ENCODE peak calls at places on chromosomes 16 and 17, in seven cellular contexts. One of them, this sample, is unnamed.

GRCh38 chr17:17736205-17737183 is 55.2 kb downstream of the RAI1 start:
- DNase-seq in astrocyte of the spinal cord: no peak
- DNase-seq in germinal center: no peak
- DNase-seq in NCI-H345: no peak
- DNase-seq in DMS153: no peak
- DNase-seq in right cardiac atrium: no peak
- DNase-seq in HT1080: no peak
- DNase-seq in this sample: no peak

GRCh38 chr16:48949636-48950035 is 332.0 kb downstream of the CBLN1 start:
- DNase-seq in DMS153: no peak
- DNase-seq in HT1080: peak; percentile 68
- DNase-seq in germinal center: no peak
- DNase-seq in NCI-H345: no peak
- DNase-seq in right cardiac atrium: no peak
- DNase-seq in astrocyte of the spinal cord: no peak
- DNase-seq in this sample: no peak

GRCh38 chr16:4970010-4970409 is 11.9 kb downstream of the SEC14L5 start:
- DNase-seq in HT1080: no peak
- DNase-seq in germinal center: no peak
- DNase-seq in DMS153: no peak
- DNase-seq in NCI-H345: no peak
- DNase-seq in right cardiac atrium: no peak
- DNase-seq in astrocyte of the spinal cord: no peak
- DNase-seq in this sample: no peak

GRCh38 chr17:39002991-39003715 is 36.0 kb upstream of the FBXO47 start:
- DNase-seq in DMS153: no peak
- DNase-seq in germinal center: no peak
- DNase-seq in astrocyte of the spinal cord: peak; percentile 9
- DNase-seq in NCI-H345: no peak
- DNase-seq in right cardiac atrium: peak; percentile 85
- DNase-seq in HT1080: no peak
- DNase-seq in this sample: no peak

GRCh38 chr17:47240375-47240764 is 13.3 kb upstream of the ITGB3 start:
- DNase-seq in HT1080: no peak
- DNase-seq in astrocyte of the spinal cord: no peak
- DNase-seq in NCI-H345: no peak
- DNase-seq in right cardiac atrium: no peak
- DNase-seq in germinal center: no peak
- DNase-seq in DMS153: no peak
- DNase-seq in this sample: no peak

GRCh38 chr16:57531635-57532220 is 4.6 kb downstream of the CCDC102A start:
- DNase-seq in NCI-H345: no peak
- DNase-seq in DMS153: no peak
- DNase-seq in HT1080: no peak
- DNase-seq in right cardiac atrium: no peak
- DNase-seq in germinal center: no peak
- DNase-seq in astrocyte of the spinal cord: no peak
- DNase-seq in this sample: no peak

GRCh38 chr17:66126231-66126630 is 65.7 kb downstream of the CEP112 start:
- DNase-seq in germinal center: no peak
- DNase-seq in DMS153: no peak
- DNase-seq in NCI-H345: no peak
- DNase-seq in right cardiac atrium: no peak
- DNase-seq in HT1080: no peak
- DNase-seq in astrocyte of the spinal cord: no peak
- DNase-seq in this sample: no peak

GRCh38 chr16:67775273-67775672 is 31.1 kb downstream of the RANBP10 start:
- DNase-seq in astrocyte of the spinal cord: no peak
- DNase-seq in germinal center: no peak
- DNase-seq in HT1080: no peak
- DNase-seq in right cardiac atrium: no peak
- DNase-seq in NCI-H345: no peak
- DNase-seq in DMS153: no peak
- DNase-seq in this sample: no peak

GRCh38 chr17:19654901-19655300 is 6.3 kb downstream of the ALDH3A2 start:
- DNase-seq in astrocyte of the spinal cord: no peak
- DNase-seq in DMS153: no peak
- DNase-seq in HT1080: no peak
- DNase-seq in right cardiac atrium: no peak
- DNase-seq in germinal center: no peak
- DNase-seq in NCI-H345: no peak
- DNase-seq in this sample: no peak

GRCh38 chr17:72998343-72998742 is 94.1 kb downstream of the SLC39A11 start:
- DNase-seq in germinal center: no peak
- DNase-seq in right cardiac atrium: no peak
- DNase-seq in astrocyte of the spinal cord: no peak
- DNase-seq in NCI-H345: no peak
- DNase-seq in DMS153: no peak
- DNase-seq in HT1080: no peak
- DNase-seq in this sample: no peak

GRCh38 chr16:30053376-30054015 is 12.1 kb upstream of the ALDOA start:
- DNase-seq in HT1080: no peak
- DNase-seq in germinal center: no peak
- DNase-seq in NCI-H345: no peak
- DNase-seq in right cardiac atrium: no peak
- DNase-seq in DMS153: no peak
- DNase-seq in astrocyte of the spinal cord: no peak
- DNase-seq in this sample: no peak

GRCh38 chr16:14449790-14450463 is 180.1 kb downstream of the PARN start:
- DNase-seq in germinal center: no peak
- DNase-seq in DMS153: no peak
- DNase-seq in astrocyte of the spinal cord: no peak
- DNase-seq in HT1080: no peak
- DNase-seq in right cardiac atrium: no peak
- DNase-seq in NCI-H345: no peak
- DNase-seq in this sample: no peak

GRCh38 chr17:62824290-62825135 is 16.4 kb upstream of the MARCHF10 start:
- DNase-seq in germinal center: no peak
- DNase-seq in NCI-H345: no peak
- DNase-seq in astrocyte of the spinal cord: peak; percentile 96
- DNase-seq in DMS153: no peak
- DNase-seq in HT1080: peak; percentile 98
- DNase-seq in right cardiac atrium: no peak
- DNase-seq in this sample: peak; percentile 98

GRCh38 chr16:48511071-48511540 is 98.9 kb downstream of the N4BP1 start:
- DNase-seq in DMS153: no peak
- DNase-seq in HT1080: peak; percentile 11
- DNase-seq in NCI-H345: no peak
- DNase-seq in right cardiac atrium: no peak
- DNase-seq in astrocyte of the spinal cord: no peak
- DNase-seq in germinal center: no peak
- DNase-seq in this sample: no peak

GRCh38 chr16:85332175-85332574 is 219.9 kb upstream of the CIBAR2 start:
- DNase-seq in DMS153: no peak
- DNase-seq in astrocyte of the spinal cord: no peak
- DNase-seq in right cardiac atrium: no peak
- DNase-seq in germinal center: no peak
- DNase-seq in HT1080: no peak
- DNase-seq in NCI-H345: no peak
- DNase-seq in this sample: no peak

GRCh38 chr17:20009302-20010098 is at the start of gene SPECC1:
- DNase-seq in astrocyte of the spinal cord: peak; percentile 63
- DNase-seq in right cardiac atrium: peak; percentile 74
- DNase-seq in NCI-H345: peak; percentile 78
- DNase-seq in DMS153: peak; percentile 35
- DNase-seq in germinal center: peak; percentile 83
- DNase-seq in HT1080: peak; percentile 83
- DNase-seq in this sample: peak; percentile 76

GRCh38 chr17:78144736-78145641 is 1.2 kb upstream of the C17orf99 start:
- DNase-seq in germinal center: no peak
- DNase-seq in astrocyte of the spinal cord: no peak
- DNase-seq in DMS153: no peak
- DNase-seq in NCI-H345: no peak
- DNase-seq in HT1080: no peak
- DNase-seq in right cardiac atrium: peak; percentile 39
- DNase-seq in this sample: peak; percentile 53

GRCh38 chr17:30600830-30601494 is 123.8 kb downstream of the GOSR1 start:
- DNase-seq in NCI-H345: peak; percentile 18
- DNase-seq in astrocyte of the spinal cord: peak; percentile 22
- DNase-seq in right cardiac atrium: no peak
- DNase-seq in HT1080: peak; percentile 21
- DNase-seq in germinal center: peak; percentile 47
- DNase-seq in DMS153: no peak
- DNase-seq in this sample: peak; percentile 52

GRCh38 chr16:47059991-47060390 is 83.8 kb downstream of the NETO2 start:
- DNase-seq in NCI-H345: no peak
- DNase-seq in DMS153: no peak
- DNase-seq in right cardiac atrium: no peak
- DNase-seq in germinal center: no peak
- DNase-seq in HT1080: no peak
- DNase-seq in astrocyte of the spinal cord: no peak
- DNase-seq in this sample: no peak

GRCh38 chr17:73528679-73529078 is 115.6 kb downstream of the SDK2 start:
- DNase-seq in NCI-H345: no peak
- DNase-seq in right cardiac atrium: no peak
- DNase-seq in astrocyte of the spinal cord: no peak
- DNase-seq in germinal center: no peak
- DNase-seq in HT1080: no peak
- DNase-seq in DMS153: no peak
- DNase-seq in this sample: no peak

GRCh38 chr16:55257971-55258613 is 65.9 kb upstream of the IRX6 start:
- DNase-seq in astrocyte of the spinal cord: peak; percentile 44
- DNase-seq in DMS153: no peak
- DNase-seq in HT1080: peak; percentile 54
- DNase-seq in germinal center: peak; percentile 37
- DNase-seq in NCI-H345: no peak
- DNase-seq in right cardiac atrium: peak; percentile 58
- DNase-seq in this sample: peak; percentile 14

GRCh38 chr17:80877095-80877828 is 114.4 kb upstream of the CHMP6 start:
- DNase-seq in NCI-H345: no peak
- DNase-seq in astrocyte of the spinal cord: no peak
- DNase-seq in DMS153: no peak
- DNase-seq in right cardiac atrium: no peak
- DNase-seq in germinal center: peak; percentile 80
- DNase-seq in HT1080: no peak
- DNase-seq in this sample: no peak

GRCh38 chr16:67190041-67190440 is at the start of gene EXOC3L1:
- DNase-seq in right cardiac atrium: no peak
- DNase-seq in NCI-H345: no peak
- DNase-seq in DMS153: no peak
- DNase-seq in HT1080: no peak
- DNase-seq in germinal center: no peak
- DNase-seq in astrocyte of the spinal cord: no peak
- DNase-seq in this sample: no peak

GRCh38 chr16:3536271-3536671 is 35.5 kb downstream of the CLUAP1 start:
- DNase-seq in right cardiac atrium: no peak
- DNase-seq in astrocyte of the spinal cord: peak; percentile 76
- DNase-seq in DMS153: no peak
- DNase-seq in germinal center: no peak
- DNase-seq in NCI-H345: no peak
- DNase-seq in HT1080: no peak
- DNase-seq in this sample: no peak

GRCh38 chr17:10094806-10095205 is 103.6 kb downstream of the GAS7 start:
- DNase-seq in germinal center: no peak
- DNase-seq in astrocyte of the spinal cord: no peak
- DNase-seq in HT1080: no peak
- DNase-seq in DMS153: no peak
- DNase-seq in NCI-H345: no peak
- DNase-seq in right cardiac atrium: peak; percentile 70
- DNase-seq in this sample: no peak

GRCh38 chr16:3023669-3024478 is at the start of the genes HCFC1R1 and THOC6:
- DNase-seq in DMS153: peak; percentile 94
- DNase-seq in germinal center: peak; percentile 89
- DNase-seq in NCI-H345: peak; percentile 99
- DNase-seq in HT1080: peak; percentile 97
- DNase-seq in astrocyte of the spinal cord: peak; percentile 99
- DNase-seq in right cardiac atrium: peak; percentile 97
- DNase-seq in this sample: peak; percentile 97

GRCh38 chr16:51818342-51818944 is 667.4 kb upstream of the SALL1 start:
- DNase-seq in germinal center: peak; percentile 5
- DNase-seq in HT1080: peak; percentile 33
- DNase-seq in right cardiac atrium: peak; percentile 18
- DNase-seq in NCI-H345: no peak
- DNase-seq in DMS153: no peak
- DNase-seq in astrocyte of the spinal cord: peak; percentile 36
- DNase-seq in this sample: peak; percentile 31

GRCh38 chr16:67179421-67180080 is 4.2 kb downstream of the MATCAP1 start:
- DNase-seq in germinal center: no peak
- DNase-seq in astrocyte of the spinal cord: no peak
- DNase-seq in right cardiac atrium: no peak
- DNase-seq in HT1080: no peak
- DNase-seq in DMS153: no peak
- DNase-seq in NCI-H345: no peak
- DNase-seq in this sample: no peak

GRCh38 chr17:35189291-35189690 is 4.9 kb downstream of the SLC35G3 start:
- DNase-seq in germinal center: no peak
- DNase-seq in NCI-H345: no peak
- DNase-seq in DMS153: no peak
- DNase-seq in right cardiac atrium: no peak
- DNase-seq in HT1080: peak; percentile 32
- DNase-seq in astrocyte of the spinal cord: peak; percentile 7
- DNase-seq in this sample: no peak

GRCh38 chr17:62919388-62919787 is 46.6 kb upstream of the TANC2 start:
- DNase-seq in right cardiac atrium: no peak
- DNase-seq in NCI-H345: no peak
- DNase-seq in HT1080: peak; percentile 66
- DNase-seq in germinal center: no peak
- DNase-seq in astrocyte of the spinal cord: peak; percentile 73
- DNase-seq in DMS153: no peak
- DNase-seq in this sample: peak; percentile 59

GRCh38 chr16:12323007-12323699 is 346.6 kb downstream of the SNX29 start:
- DNase-seq in DMS153: no peak
- DNase-seq in HT1080: peak; percentile 28
- DNase-seq in astrocyte of the spinal cord: no peak
- DNase-seq in NCI-H345: no peak
- DNase-seq in germinal center: no peak
- DNase-seq in right cardiac atrium: no peak
- DNase-seq in this sample: no peak

GRCh38 chr16:70455910-70456309 is 1.5 kb downstream of the FCSK start:
- DNase-seq in astrocyte of the spinal cord: no peak
- DNase-seq in right cardiac atrium: no peak
- DNase-seq in DMS153: no peak
- DNase-seq in NCI-H345: no peak
- DNase-seq in HT1080: no peak
- DNase-seq in germinal center: no peak
- DNase-seq in this sample: no peak